ENCODE peak calls at places on chromosomes 3 and 15, in five cellular contexts. F is fibroblast of lung, Y is mammary epithelial cell, L is mesendoderm, V is mesenchymal stem cell. X is an unnamed sample.

GRCh38 chr15:72382146-72382545 is 6.3 kb upstream of the HEXA start:
- DNase-seq in F (no peak), Y (no peak), L (peak; percentile 11), V (peak; percentile 17), X (peak; percentile 72)

GRCh38 chr3:189324538-189325138 is 152.9 kb downstream of the TPRG1 start:
- DNase-seq in F (peak; percentile 96), Y (peak; percentile 99), L (no peak), V (peak; percentile 83), X (no peak)

GRCh38 chr3:149395107-149396089 is 17.9 kb upstream of the TM4SF1 start:
- DNase-seq in F (peak; percentile 79), Y (no peak), L (no peak), V (no peak), X (no peak)

GRCh38 chr3:64685331-64685799 is 2.4 kb downstream of the ADAMTS9 start:
- DNase-seq in F (peak; percentile 52), Y (peak; percentile 39), L (no peak), V (peak; percentile 87), X (no peak)

GRCh38 chr3:182746959-182747358 is 46.3 kb upstream of the ATP11B start:
- DNase-seq in F (no peak), Y (no peak), L (no peak), V (no peak), X (no peak)

GRCh38 chr3:62805578-62805977 is 69.6 kb downstream of the CADPS start:
- DNase-seq in F (no peak), Y (no peak), L (peak; percentile 39), V (no peak), X (no peak)

GRCh38 chr15:79965836-79966630 is 5.0 kb downstream of the BCL2A1 start:
- DNase-seq in F (peak; percentile 67), Y (peak; percentile 73), L (no peak), V (no peak), X (no peak)

GRCh38 chr3:99710094-99710493 is 71.7 kb downstream of the COL8A1 start:
- DNase-seq in F (no peak), Y (no peak), L (no peak), V (no peak), X (no peak)

GRCh38 chr3:124558898-124559649 is 171.2 kb upstream of the UMPS start:
- DNase-seq in F (peak; percentile 98), Y (peak; percentile 77), L (peak; percentile 82), V (peak; percentile 97), X (peak; percentile 88)

GRCh38 chr15:39213385-39213840 is 367.5 kb upstream of the THBS1 start:
- DNase-seq in F (peak; percentile 100), Y (peak; percentile 98), L (peak; percentile 99), V (peak; percentile 90), X (peak; percentile 32)

GRCh38 chr3:66720508-66720907 is 219.7 kb upstream of the LRIG1 start:
- DNase-seq in F (no peak), Y (no peak), L (no peak), V (no peak), X (no peak)

GRCh38 chr3:77149382-77149781 is 109.5 kb downstream of the ROBO2 start:
- DNase-seq in F (no peak), Y (no peak), L (no peak), V (no peak), X (no peak)

GRCh38 chr3:197613187-197613586 is 57.4 kb upstream of the BDH1 start:
- DNase-seq in F (no peak), Y (no peak), L (no peak), V (no peak), X (no peak)

GRCh38 chr3:48634661-48635221 is 520 bp downstream of the SLC26A6 start:
- DNase-seq in F (peak; percentile 63), Y (peak; percentile 52), L (peak; percentile 83), V (peak; percentile 75), X (peak; percentile 98)

GRCh38 chr3:107816082-107816481 is 274.7 kb downstream of the CD47 start:
- DNase-seq in F (no peak), Y (peak; percentile 21), L (no peak), V (no peak), X (no peak)

GRCh38 chr3:163490119-163490518 is 1588.2 kb downstream of the SI start:
- DNase-seq in F (peak; percentile 2), Y (peak; percentile 19), L (peak; percentile 85), V (peak; percentile 67), X (no peak)

GRCh38 chr3:147410518-147411234 is 1.5 kb downstream of the ZIC1 start:
- DNase-seq in F (peak; percentile 65), Y (no peak), L (peak; percentile 66), V (no peak), X (peak; percentile 63)

GRCh38 chr3:53811143-53811915 is 34.9 kb downstream of the CHDH start:
- DNase-seq in F (no peak), Y (no peak), L (no peak), V (no peak), X (no peak)

GRCh38 chr15:51829360-51830278 is at the start of gene TMOD3:
- DNase-seq in F (peak; percentile 84), Y (peak; percentile 86), L (peak; percentile 95), V (peak; percentile 92), X (peak; percentile 96)

GRCh38 chr3:33144433-33144832 is 30.6 kb downstream of the CRTAP start:
- DNase-seq in F (no peak), Y (no peak), L (peak; percentile 74), V (no peak), X (no peak)

GRCh38 chr3:186953011-186953487 is 22.7 kb downstream of the ST6GAL1 start:
- DNase-seq in F (peak; percentile 57), Y (peak; percentile 36), L (no peak), V (peak; percentile 17), X (no peak)

GRCh38 chr3:187041362-187042061 is 97.8 kb downstream of the RPL39L start:
- DNase-seq in F (peak; percentile 66), Y (no peak), L (no peak), V (peak; percentile 38), X (no peak)

GRCh38 chr3:69292185-69292584 is 93.7 kb downstream of the FRMD4B start:
- DNase-seq in F (no peak), Y (peak; percentile 75), L (peak; percentile 62), V (no peak), X (no peak)

GRCh38 chr3:135837977-135838636 is 127.4 kb upstream of the PPP2R3A start:
- DNase-seq in F (no peak), Y (no peak), L (no peak), V (no peak), X (no peak)

GRCh38 chr3:19250959-19251610 is 102.8 kb downstream of the KCNH8 start:
- DNase-seq in F (no peak), Y (no peak), L (peak; percentile 47), V (no peak), X (no peak)

GRCh38 chr15:57591822-57592367 is at the start of gene MYZAP:
- DNase-seq in F (peak; percentile 31), Y (no peak), L (peak; percentile 18), V (peak; percentile 4), X (peak; percentile 98)

GRCh38 chr15:43903864-43904290 is 77.1 kb downstream of the WDR76 start:
- DNase-seq in F (peak; percentile 48), Y (peak; percentile 36), L (peak; percentile 92), V (peak; percentile 73), X (peak; percentile 87)

GRCh38 chr3:185152433-185153169 is at the start of gene C3orf70:
- DNase-seq in F (peak; percentile 65), Y (peak; percentile 25), L (peak; percentile 63), V (peak; percentile 65), X (peak; percentile 92)

GRCh38 chr3:3603351-3603750 is 195.9 kb upstream of the LRRN1 start:
- DNase-seq in F (peak; percentile 52), Y (peak; percentile 21), L (no peak), V (no peak), X (no peak)

GRCh38 chr3:13937131-13937530 is 57.3 kb upstream of the WNT7A start:
- DNase-seq in F (no peak), Y (no peak), L (no peak), V (no peak), X (no peak)

GRCh38 chr3:3509665-3510064 is 289.6 kb upstream of the LRRN1 start:
- DNase-seq in F (no peak), Y (no peak), L (no peak), V (no peak), X (no peak)

GRCh38 chr3:137687181-137687880 is 76.8 kb upstream of the SOX14 start:
- DNase-seq in F (no peak), Y (no peak), L (peak; percentile 11), V (no peak), X (no peak)

GRCh38 chr15:63040954-63041353 is 1.6 kb upstream of the TPM1 start:
- DNase-seq in F (no peak), Y (peak; percentile 24), L (no peak), V (no peak), X (no peak)

GRCh38 chr15:64152507-64153387 is 1.2 kb downstream of the SNX22 start:
- DNase-seq in F (no peak), Y (no peak), L (peak; percentile 37), V (peak; percentile 9), X (peak; percentile 86)

GRCh38 chr15:64153480-64154367 is 2.2 kb downstream of the SNX22 start:
- DNase-seq in F (peak; percentile 75), Y (peak; percentile 72), L (peak; percentile 93), V (peak; percentile 84), X (peak; percentile 100)

GRCh38 chr15:64149424-64150235 is 1.9 kb upstream of the SNX22 start:
- DNase-seq in F (no peak), Y (peak; percentile 37), L (peak; percentile 81), V (peak; percentile 8), X (no peak)

GRCh38 chr15:64150236-64150578 is 1.3 kb upstream of the SNX22 start:
- DNase-seq in F (no peak), Y (no peak), L (no peak), V (no peak), X (peak; percentile 85)

GRCh38 chr15:64151727-64152506 is at the start of gene SNX22:
- DNase-seq in F (no peak), Y (no peak), L (no peak), V (peak; percentile 16), X (peak; percentile 87)
- H3K4me2 ChIP-seq in F (peak within 1 kb of the TSS; percentile 76), Y (peak within 1 kb of the TSS; percentile 73), L (peak within 1 kb of the TSS; percentile 69), V (peak within 1 kb of the TSS; percentile 81), X (peak within 1 kb of the TSS; percentile 59)

DNA sequence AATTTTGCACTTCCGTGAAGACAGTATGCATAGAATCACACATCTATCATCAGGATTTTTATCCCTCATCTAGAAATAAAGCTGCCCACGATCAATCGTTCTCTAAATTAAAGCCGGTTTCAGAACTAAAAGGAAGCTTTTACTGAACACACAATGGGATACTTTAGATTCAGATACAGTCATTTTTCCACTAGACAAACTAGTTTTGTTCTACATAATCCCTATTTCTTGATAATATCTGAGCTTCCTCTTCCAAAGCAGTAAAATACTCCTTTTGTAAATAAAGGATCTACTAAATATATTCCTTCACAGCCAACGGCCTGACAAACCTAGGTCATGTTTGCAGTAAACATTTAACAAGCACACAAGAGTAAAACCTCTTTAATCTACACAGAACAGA is 2.0 kb upstream of the GANC start:
- DNase-seq in F (no peak), Y (no peak), L (no peak), V (no peak), X (peak; percentile 48)
- H3K4me3 ChIP-seq in F (peak overlapping the region; percentile 98), Y (peak overlapping the region; percentile 72), L (no peak overlapping the region), V (no peak overlapping the region), X (peak overlapping the region; percentile 58)

DNA sequence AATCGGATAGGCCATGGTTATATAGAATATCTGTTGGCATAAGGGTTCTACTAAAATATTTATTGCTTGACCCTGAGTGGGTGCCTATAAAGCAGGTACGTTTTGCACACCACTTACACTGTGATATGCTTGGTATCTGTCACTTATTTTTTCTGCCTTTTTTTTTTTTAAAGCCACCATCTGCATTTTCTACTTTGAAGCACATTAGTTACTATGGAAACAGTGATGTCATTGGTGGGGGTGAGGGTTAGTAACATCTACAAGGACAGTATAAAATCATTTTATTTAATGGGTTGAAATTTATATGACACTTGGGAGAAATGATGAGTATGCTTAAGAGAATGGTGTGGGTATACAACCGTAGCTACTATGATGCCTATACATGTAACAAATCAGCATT is 25.6 kb downstream of the SLCO3A1 start:
- DNase-seq in F (no peak), Y (no peak), L (no peak), V (no peak), X (no peak)
- H3K4me2 ChIP-seq in F (no peak overlapping the region), Y (no peak overlapping the region), L (no peak overlapping the region), V (no peak overlapping the region), X (no peak overlapping the region)

GRCh38 chr3:172447611-172448579 is at the start of gene GHSR:
- DNase-seq in F (no peak), Y (no peak), L (peak; percentile 1), V (no peak), X (peak; percentile 31)
- H3K4me3 ChIP-seq in F (no peak within 1 kb of the TSS), Y (no peak within 1 kb of the TSS), L (no peak within 1 kb of the TSS), V (no peak within 1 kb of the TSS), X (no peak within 1 kb of the TSS)

X was measured in osteoblast.